ENCODE peak calls at places on chromosome 4, in four cellular contexts. Q, S, D and K are unnamed samples.

GRCh38 chr4:153039542-153040185 is 103.5 kb downstream of the FHDC1 start:
- DNase-seq in D (no peak), Q (no peak), S (no peak), K (no peak)

GRCh38 chr4:73308286-73308685 is 49.7 kb upstream of the ANKRD17 start:
- DNase-seq in S (peak; percentile 61), Q (no peak), D (no peak), K (no peak)

GRCh38 chr4:154916068-154916467 is 135.0 kb downstream of the RBM46 start:
- DNase-seq in S (no peak), Q (no peak), D (no peak), K (no peak)

GRCh38 chr4:2388430-2389182 is 29.8 kb downstream of the ZFYVE28 start:
- DNase-seq in S (peak; percentile 11), D (no peak), Q (no peak), K (no peak)

GRCh38 chr4:15144249-15144966 is 142.1 kb downstream of the CPEB2 start:
- DNase-seq in S (no peak), D (no peak), Q (no peak), K (no peak)

GRCh38 chr4:125266901-125267601 is 47.7 kb upstream of the FAT4 start:
- DNase-seq in S (peak; percentile 87), D (no peak), Q (no peak), K (no peak)

GRCh38 chr4:16758206-16758605 is 140.2 kb downstream of the LDB2 start:
- DNase-seq in D (no peak), Q (no peak), S (no peak), K (no peak)

GRCh38 chr4:2255501-2256155 is 6.3 kb downstream of the MXD4 start:
- DNase-seq in D (peak; percentile 28), Q (peak; percentile 10), S (no peak), K (peak; percentile 78)

GRCh38 chr4:24262084-24262483 is 322.3 kb downstream of the DHX15 start:
- DNase-seq in D (no peak), S (no peak), Q (no peak), K (no peak)

GRCh38 chr4:53376900-53377299 is 541 bp upstream of the FIP1L1 start:
- DNase-seq in Q (no peak), D (no peak), S (no peak), K (no peak)

GRCh38 chr4:53378171-53378482 is 686 bp downstream of the FIP1L1 start:
- DNase-seq in Q (no peak), S (no peak), D (no peak), K (no peak)

GRCh38 chr4:53374777-53375258 is 2.6 kb upstream of the FIP1L1 start:
- DNase-seq in D (no peak), S (no peak), Q (no peak), K (no peak)

GRCh38 chr4:53380221-53380620 is 2.8 kb downstream of the FIP1L1 start:
- DNase-seq in Q (no peak), D (no peak), S (peak; percentile 33), K (no peak)

DNA sequence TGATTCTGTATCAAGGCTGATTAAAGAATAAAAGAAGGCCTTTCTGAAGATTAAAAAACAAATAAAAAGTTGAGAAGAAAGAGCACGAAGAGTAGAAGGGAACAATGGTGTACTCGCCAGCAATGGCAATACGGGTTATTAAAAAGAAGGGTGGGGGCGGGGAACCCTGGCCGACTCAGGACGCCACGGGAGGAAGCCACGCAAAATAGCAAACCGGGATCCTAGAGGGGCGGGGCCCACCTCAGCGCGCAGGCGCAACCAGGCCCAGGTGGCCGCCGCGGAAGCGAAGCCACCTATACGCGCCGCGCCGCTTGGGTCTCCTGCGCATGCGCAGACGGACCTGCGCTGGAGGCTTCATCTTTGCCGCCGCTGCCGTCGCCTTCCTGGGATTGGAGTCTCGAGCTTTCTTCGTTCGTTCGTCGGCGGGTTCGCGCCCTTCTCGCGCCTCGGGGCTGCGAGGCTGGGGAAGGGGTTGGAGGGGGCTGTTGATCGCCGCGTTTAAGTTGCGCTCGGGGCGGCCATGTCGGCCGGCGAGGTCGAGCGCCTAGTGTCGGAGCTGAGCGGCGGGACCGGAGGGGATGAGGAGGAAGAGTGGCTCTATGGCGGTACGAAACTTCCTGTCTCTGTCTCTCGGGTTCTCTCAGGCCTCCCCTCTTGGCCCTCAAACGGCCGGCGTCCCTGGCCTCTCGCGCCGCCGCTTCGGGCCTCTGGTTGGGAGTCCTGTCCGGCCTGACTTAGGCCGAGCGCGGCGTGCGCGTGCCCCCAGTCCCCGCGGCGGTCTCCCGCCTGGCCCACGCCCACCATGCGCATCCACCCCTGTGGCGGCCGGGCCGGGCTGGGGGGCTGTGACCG is at the start of gene FIP1L1:
- DNase-seq in D (peak; percentile 98), S (peak; percentile 87), Q (peak; percentile 97), K (peak; percentile 99)
- TF ChIP-seq POLR2A in D (no peak), S (peak; percentile 74), Q (peak; percentile 84), K (no peak)

DNA sequence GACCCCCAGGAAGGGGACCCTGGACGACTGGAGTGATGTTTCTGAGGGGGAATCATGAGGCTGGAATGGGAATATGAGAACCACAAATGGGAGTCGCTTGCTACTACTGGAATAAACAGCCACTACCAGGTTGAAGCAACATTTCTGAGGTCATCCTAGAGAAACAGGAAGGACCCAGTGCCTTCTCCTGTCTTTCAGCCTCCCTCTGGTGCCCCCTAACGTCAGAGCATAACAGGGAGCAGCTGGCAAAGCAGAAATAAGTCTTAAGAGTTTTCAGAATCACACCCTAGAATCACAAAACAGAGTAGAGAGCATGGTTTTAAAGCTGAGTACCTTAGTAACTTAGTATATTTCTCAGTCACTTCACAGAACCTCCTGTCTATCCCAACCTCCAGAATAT is 347.8 kb upstream of the PITX2 start:
- DNase-seq in D (peak; percentile 26), S (peak; percentile 45), Q (peak; percentile 68), K (no peak)
- TF ChIP-seq CTCF in D (peak; percentile 20), S (peak; percentile 57), Q (peak; percentile 54), K (no peak)

GRCh38 chr4:337143-337931 is at the start of gene ZNF141:
- DNase-seq in Q (peak; percentile 97), S (peak; percentile 96), D (peak; percentile 95), K (peak; percentile 96)

GRCh38 chr4:340011-340410 is 2.4 kb downstream of the ZNF141 start:
- DNase-seq in Q (no peak), D (no peak), S (no peak), K (no peak)

GRCh38 chr4:336893-337142 is 796 bp upstream of the ZNF141 start:
- DNase-seq in S (no peak), Q (no peak), D (no peak), K (no peak)

GRCh38 chr4:337932-338758 is 531 bp downstream of the ZNF141 start:
- DNase-seq in S (peak; percentile 36), D (peak; percentile 40), Q (no peak), K (peak; percentile 91)

GRCh38 chr4:338759-339097 is 1.1 kb downstream of the ZNF141 start:
- DNase-seq in Q (no peak), S (no peak), D (no peak), K (peak; percentile 78)
- H3K27ac ChIP-seq in Q (no peak overlapping the region), S (no peak overlapping the region), D (no peak overlapping the region), K (peak overlapping the region; percentile 95)

DNA sequence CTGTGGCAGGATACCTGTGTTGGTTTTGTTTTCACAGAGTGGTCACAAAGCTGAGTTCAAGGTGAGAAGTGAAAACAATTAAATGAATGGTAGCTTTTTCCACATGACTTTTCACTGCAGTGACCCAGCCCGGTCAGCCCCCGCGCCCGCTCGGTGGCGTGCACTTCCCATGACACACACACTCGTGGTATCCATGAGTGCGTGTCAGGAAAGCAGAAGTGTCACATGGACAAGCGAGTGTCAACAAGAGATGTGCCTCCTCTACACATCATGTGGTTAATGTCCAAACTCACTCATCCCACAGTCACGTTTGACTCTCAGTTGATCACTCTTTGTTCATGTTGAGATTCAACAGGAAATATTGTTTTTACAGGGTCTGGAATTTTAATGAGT is 112.3 kb upstream of the ENPP6 start:
- DNase-seq in Q (peak; percentile 57), S (peak; percentile 40), D (no peak), K (peak; percentile 88)
- TF ChIP-seq POLR2A in Q (no peak), S (no peak), D (no peak), K (no peak)

DNA sequence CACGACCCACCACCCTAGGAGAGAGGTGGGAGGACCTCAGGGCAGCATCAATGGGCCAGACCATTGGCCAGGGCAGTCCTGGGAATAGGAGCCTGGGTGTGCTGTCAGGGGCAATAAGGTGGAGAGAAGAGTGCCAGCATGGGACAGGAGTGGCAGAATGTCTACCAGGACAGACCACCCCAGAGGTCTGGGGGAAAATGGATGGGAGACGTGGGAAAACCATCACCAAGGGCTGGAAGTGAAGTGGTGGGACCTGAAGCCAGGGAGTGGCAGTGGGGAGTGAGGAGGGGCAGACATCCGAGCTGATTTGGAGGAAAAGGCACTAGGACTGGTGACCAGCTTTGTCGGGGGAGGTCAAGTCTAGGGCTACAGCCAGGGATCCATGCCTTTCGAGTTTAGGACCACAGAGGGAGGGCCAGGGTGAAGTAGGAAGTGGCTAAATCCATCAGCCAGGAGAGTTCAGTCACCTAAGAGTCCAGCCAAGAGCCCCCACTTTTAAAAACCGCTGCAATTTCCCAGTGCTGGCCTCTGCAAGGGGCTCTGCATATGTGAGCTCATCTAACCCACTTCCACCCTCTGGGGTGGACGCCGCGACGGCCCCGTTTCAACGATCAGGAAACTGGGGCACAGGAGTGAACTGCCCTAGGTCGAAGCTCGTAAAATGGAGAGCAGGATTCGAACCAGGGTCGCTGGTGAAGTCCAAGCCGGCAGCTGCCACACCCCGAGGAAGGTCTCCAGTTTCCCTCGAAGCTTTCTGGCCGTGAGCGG is 809 bp downstream of the EVC2 start:
- DNase-seq in S (no peak), D (no peak), Q (no peak), K (no peak)
- TF ChIP-seq CTCF in S (no peak), D (no peak), Q (no peak), K (no peak)

GRCh38 chr4:174119818-174120217 is 163.6 kb downstream of the FBXO8 start:
- DNase-seq in S (no peak), Q (no peak), D (no peak), K (no peak)
- H3K27ac ChIP-seq in S (no peak overlapping the region), Q (peak overlapping the region; percentile 63), D (no peak overlapping the region), K (no peak overlapping the region)

DNA sequence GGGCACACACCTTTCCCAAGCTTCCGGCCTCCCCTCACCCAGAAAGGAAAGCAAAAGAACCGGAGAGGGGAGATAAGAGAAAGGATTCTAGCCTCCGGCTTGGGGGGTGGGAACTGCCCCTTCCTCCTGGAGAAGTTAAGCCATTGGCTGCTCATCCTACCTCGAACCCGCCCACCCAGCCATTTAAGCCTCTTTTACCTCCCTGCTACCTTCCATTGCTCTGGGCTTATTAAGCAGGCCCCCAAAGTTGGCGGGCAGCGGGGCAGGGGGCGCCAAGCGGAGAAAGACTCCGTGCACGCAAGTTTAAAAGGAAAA is 2.3 kb downstream of the MAML3 start:
- DNase-seq in S (peak; percentile 85), D (peak; percentile 87), Q (peak; percentile 84), K (no peak)
- TF ChIP-seq POLR2A in S (peak; percentile 23), D (no peak), Q (no peak), K (no peak)

GRCh38 chr4:163611172-163611571 is 116.7 kb downstream of the TMA16 start:
- DNase-seq in S (no peak), Q (no peak), D (no peak), K (no peak)
- TF ChIP-seq CTCF in S (no peak), Q (no peak), D (no peak), K (no peak)